ENCODE peak calls at places on chromosomes 13 and 19, in eight cellular contexts. H, U, V, W, F, K, P and G are unnamed samples.

GRCh38 chr13:38844581-38844980 is 146.1 kb downstream of the STOML3 start:
- DNase-seq in H (no peak), U (no peak), V (no peak), W (no peak), F (no peak), K (no peak), P (no peak), G (no peak)

GRCh38 chr19:1833540-1833939 is 14.7 kb downstream of the REXO1 start:
- DNase-seq in H (no peak), U (no peak), V (no peak), W (no peak), F (no peak), K (no peak), P (no peak), G (no peak)

GRCh38 chr13:106232680-106233079 is 302.8 kb downstream of the EFNB2 start:
- DNase-seq in H (no peak), U (no peak), V (no peak), W (no peak), F (no peak), K (no peak), P (no peak), G (no peak)

GRCh38 chr13:100363351-100363750 is 225.2 kb downstream of the GGACT start:
- DNase-seq in H (no peak), U (no peak), V (no peak), W (peak; percentile 42), F (no peak), K (no peak), P (peak; percentile 6), G (peak; percentile 14)

GRCh38 chr19:42132030-42132628 is at the start of gene POU2F2:
- DNase-seq in H (peak; percentile 84), U (no peak), V (peak; percentile 89), W (no peak), F (peak; percentile 55), K (peak; percentile 80), P (no peak), G (no peak)

GRCh38 chr13:110028838-110029621 is 242.6 kb upstream of the IRS2 start:
- DNase-seq in H (no peak), U (no peak), V (no peak), W (no peak), F (no peak), K (no peak), P (no peak), G (no peak)

GRCh38 chr19:38974599-38975213 is 836 bp downstream of the FBXO17 start:
- DNase-seq in H (no peak), U (no peak), V (no peak), W (no peak), F (no peak), K (no peak), P (no peak), G (no peak)

GRCh38 chr19:47494211-47494547 is 10.2 kb upstream of the KPTN start:
- DNase-seq in H (no peak), U (peak; percentile 0), V (no peak), W (no peak), F (no peak), K (no peak), P (no peak), G (no peak)

GRCh38 chr13:92734545-92734944 is 492.1 kb upstream of the GPC6 start:
- DNase-seq in H (no peak), U (no peak), V (no peak), W (no peak), F (no peak), K (no peak), P (no peak), G (no peak)

GRCh38 chr19:30371960-30372824 is at the start of gene ZNF536:
- DNase-seq in H (no peak), U (no peak), V (no peak), W (no peak), F (no peak), K (no peak), P (no peak), G (no peak)

GRCh38 chr13:64758520-64758919 is 2471.6 kb downstream of the PCDH9 start:
- DNase-seq in H (no peak), U (peak; percentile 16), V (no peak), W (peak; percentile 64), F (no peak), K (no peak), P (no peak), G (no peak)

GRCh38 chr13:110559986-110560385 is 1.5 kb downstream of the RAB20 start:
- DNase-seq in H (no peak), U (no peak), V (no peak), W (no peak), F (no peak), K (no peak), P (no peak), G (no peak)

GRCh38 chr19:46624958-46625661 is at the start of gene PTGIR:
- DNase-seq in H (no peak), U (peak; percentile 77), V (no peak), W (peak; percentile 88), F (no peak), K (no peak), P (no peak), G (peak; percentile 49)

GRCh38 chr19:33905473-33905936 is 108.8 kb downstream of the KCTD15 start:
- DNase-seq in H (no peak), U (no peak), V (no peak), W (no peak), F (no peak), K (no peak), P (no peak), G (peak; percentile 3)

GRCh38 chr19:40768936-40769335 is 6.4 kb upstream of the MIA start:
- DNase-seq in H (no peak), U (no peak), V (no peak), W (no peak), F (no peak), K (no peak), P (no peak), G (peak; percentile 33)

GRCh38 chr19:44939668-44940067 is 2.4 kb upstream of the APOC4 start:
- DNase-seq in H (no peak), U (no peak), V (no peak), W (peak; percentile 11), F (no peak), K (no peak), P (no peak), G (no peak)

GRCh38 chr19:57850553-57851017 is 926 bp downstream of the ZNF587 start:
- DNase-seq in H (no peak), U (no peak), V (no peak), W (peak; percentile 6), F (no peak), K (peak; percentile 28), P (peak; percentile 95), G (no peak)

GRCh38 chr13:112968380-112968909 is 569 bp upstream of the MCF2L start:
- DNase-seq in H (peak; percentile 21), U (no peak), V (peak; percentile 38), W (no peak), F (no peak), K (no peak), P (no peak), G (no peak)

GRCh38 chr13:76791290-76791664 is 94.9 kb downstream of the KCTD12 start:
- DNase-seq in H (no peak), U (no peak), V (no peak), W (no peak), F (no peak), K (no peak), P (no peak), G (peak; percentile 21)